ENCODE peak calls at places on chromosome 12, in four cellular contexts. One of them, this sample, is unnamed.

GRCh38 chr12:114938487-114939210 is 254.7 kb upstream of the TBX3 start:
- DNase-seq in NCI-H2171 treated with DMSO at 0.1 percent for 48 hours: no peak
- DNase-seq in pancreas: no peak
- DNase-seq in HTR-8/SVneo: no peak
- DNase-seq in this sample: no peak

GRCh38 chr12:130977046-130977758 is 23.5 kb downstream of the ADGRD1 start:
- DNase-seq in NCI-H2171 treated with DMSO at 0.1 percent for 48 hours: no peak
- DNase-seq in pancreas: no peak
- DNase-seq in HTR-8/SVneo: no peak
- DNase-seq in this sample: no peak

GRCh38 chr12:107131832-107132616 is 38.7 kb upstream of the CRY1 start:
- DNase-seq in NCI-H2171 treated with DMSO at 0.1 percent for 48 hours: peak; percentile 84
- DNase-seq in pancreas: no peak
- DNase-seq in HTR-8/SVneo: peak; percentile 71
- DNase-seq in this sample: peak; percentile 58

GRCh38 chr12:27615331-27615891 is 80.8 kb upstream of the REP15 start:
- DNase-seq in NCI-H2171 treated with DMSO at 0.1 percent for 48 hours: no peak
- DNase-seq in pancreas: no peak
- DNase-seq in HTR-8/SVneo: peak; percentile 72
- DNase-seq in this sample: no peak

GRCh38 chr12:111361717-111362576 is 6.9 kb downstream of the PHETA1 start:
- DNase-seq in NCI-H2171 treated with DMSO at 0.1 percent for 48 hours: no peak
- DNase-seq in pancreas: peak; percentile 94
- DNase-seq in HTR-8/SVneo: no peak
- DNase-seq in this sample: no peak

GRCh38 chr12:16949351-16949750 is 343.4 kb upstream of the LMO3 start:
- DNase-seq in NCI-H2171 treated with DMSO at 0.1 percent for 48 hours: no peak
- DNase-seq in pancreas: no peak
- DNase-seq in HTR-8/SVneo: no peak
- DNase-seq in this sample: no peak

GRCh38 chr12:28622416-28622815 is 432.2 kb downstream of the CCDC91 start:
- DNase-seq in NCI-H2171 treated with DMSO at 0.1 percent for 48 hours: no peak
- DNase-seq in pancreas: no peak
- DNase-seq in HTR-8/SVneo: no peak
- DNase-seq in this sample: no peak

GRCh38 chr12:105359840-105360239 is 29.3 kb downstream of the C12orf75 start:
- DNase-seq in NCI-H2171 treated with DMSO at 0.1 percent for 48 hours: no peak
- DNase-seq in pancreas: no peak
- DNase-seq in HTR-8/SVneo: no peak
- DNase-seq in this sample: no peak

GRCh38 chr12:13147688-13148531 is 44.4 kb upstream of the GSG1 start:
- DNase-seq in NCI-H2171 treated with DMSO at 0.1 percent for 48 hours: no peak
- DNase-seq in pancreas: no peak
- DNase-seq in HTR-8/SVneo: no peak
- DNase-seq in this sample: peak; percentile 81

GRCh38 chr12:26271889-26272492 is 76.6 kb downstream of the SSPN start:
- DNase-seq in NCI-H2171 treated with DMSO at 0.1 percent for 48 hours: no peak
- DNase-seq in pancreas: peak; percentile 85
- DNase-seq in HTR-8/SVneo: peak; percentile 44
- DNase-seq in this sample: no peak

GRCh38 chr12:68884251-68884650 is 48.7 kb downstream of the CPM start:
- DNase-seq in NCI-H2171 treated with DMSO at 0.1 percent for 48 hours: no peak
- DNase-seq in pancreas: no peak
- DNase-seq in HTR-8/SVneo: no peak
- DNase-seq in this sample: no peak

GRCh38 chr12:57033428-57033827 is 16.5 kb downstream of the MYO1A start:
- DNase-seq in NCI-H2171 treated with DMSO at 0.1 percent for 48 hours: no peak
- DNase-seq in pancreas: no peak
- DNase-seq in HTR-8/SVneo: no peak
- DNase-seq in this sample: no peak

GRCh38 chr12:80316141-80316700 is 127.8 kb upstream of the PTPRQ start:
- DNase-seq in NCI-H2171 treated with DMSO at 0.1 percent for 48 hours: no peak
- DNase-seq in pancreas: no peak
- DNase-seq in HTR-8/SVneo: no peak
- DNase-seq in this sample: no peak

GRCh38 chr12:849192-849527 is 96.8 kb downstream of the WNK1 start:
- DNase-seq in NCI-H2171 treated with DMSO at 0.1 percent for 48 hours: no peak
- DNase-seq in pancreas: no peak
- DNase-seq in HTR-8/SVneo: no peak
- DNase-seq in this sample: no peak

GRCh38 chr12:14317362-14318146 is 47.9 kb upstream of the ATF7IP start:
- DNase-seq in NCI-H2171 treated with DMSO at 0.1 percent for 48 hours: no peak
- DNase-seq in pancreas: no peak
- DNase-seq in HTR-8/SVneo: no peak
- DNase-seq in this sample: no peak

GRCh38 chr12:89135976-89136634 is 216.2 kb downstream of the DUSP6 start:
- DNase-seq in NCI-H2171 treated with DMSO at 0.1 percent for 48 hours: no peak
- DNase-seq in pancreas: no peak
- DNase-seq in HTR-8/SVneo: no peak
- DNase-seq in this sample: peak; percentile 48

GRCh38 chr12:130088509-130088908 is 73.8 kb upstream of the FZD10 start:
- DNase-seq in NCI-H2171 treated with DMSO at 0.1 percent for 48 hours: no peak
- DNase-seq in pancreas: no peak
- DNase-seq in HTR-8/SVneo: no peak
- DNase-seq in this sample: no peak

GRCh38 chr12:120640840-120641833 is 711 bp downstream of the CABP1 start:
- DNase-seq in NCI-H2171 treated with DMSO at 0.1 percent for 48 hours: no peak
- DNase-seq in pancreas: peak; percentile 91
- DNase-seq in HTR-8/SVneo: peak; percentile 63
- DNase-seq in this sample: peak; percentile 67

GRCh38 chr12:17642340-17642650 is 447.7 kb downstream of the RERGL start:
- DNase-seq in NCI-H2171 treated with DMSO at 0.1 percent for 48 hours: no peak
- DNase-seq in pancreas: no peak
- DNase-seq in HTR-8/SVneo: no peak
- DNase-seq in this sample: no peak

GRCh38 chr12:41188058-41188840 is at the start of gene PDZRN4:
- DNase-seq in NCI-H2171 treated with DMSO at 0.1 percent for 48 hours: no peak
- DNase-seq in pancreas: peak; percentile 77
- DNase-seq in HTR-8/SVneo: no peak
- DNase-seq in this sample: no peak

GRCh38 chr12:104505095-104505819 is 48.5 kb downstream of the CHST11 start:
- DNase-seq in NCI-H2171 treated with DMSO at 0.1 percent for 48 hours: no peak
- DNase-seq in pancreas: no peak
- DNase-seq in HTR-8/SVneo: no peak
- DNase-seq in this sample: no peak

GRCh38 chr12:95763809-95764253 is 26.7 kb downstream of the NTN4 start:
- DNase-seq in NCI-H2171 treated with DMSO at 0.1 percent for 48 hours: no peak
- DNase-seq in pancreas: no peak
- DNase-seq in HTR-8/SVneo: peak; percentile 88
- DNase-seq in this sample: no peak

GRCh38 chr12:47111854-47112253 is 32.1 kb upstream of the AMIGO2 start:
- DNase-seq in NCI-H2171 treated with DMSO at 0.1 percent for 48 hours: no peak
- DNase-seq in pancreas: no peak
- DNase-seq in HTR-8/SVneo: no peak
- DNase-seq in this sample: no peak

GRCh38 chr12:15797818-15798217 is 8.6 kb upstream of the EPS8 start:
- DNase-seq in NCI-H2171 treated with DMSO at 0.1 percent for 48 hours: no peak
- DNase-seq in pancreas: no peak
- DNase-seq in HTR-8/SVneo: no peak
- DNase-seq in this sample: no peak